ENCODE peak calls at places on chromosome 21, in ten cellular contexts. G is HepG2, V is A549, F is HCT116, B is GM12892, J is ovary, X is tibial nerve, W is heart left ventricle, O is vagina, M is uterus. L is an unnamed sample.

GRCh38 chr21:17711896-17712295 is 99.2 kb upstream of the BTG3 start:
- DNase-seq in G (no peak), V (no peak), F (no peak), B (no peak), J (no peak), X (no peak), W (no peak), O (no peak), M (no peak), L (no peak)

GRCh38 chr21:15247613-15248012 is 182.8 kb upstream of the NRIP1 start:
- DNase-seq in G (no peak), V (no peak), F (no peak), B (no peak), J (no peak), X (no peak), W (no peak), O (no peak), M (no peak), L (no peak)

GRCh38 chr21:17726047-17726446 is 93.1 kb downstream of the C21orf91 start:
- DNase-seq in G (peak; percentile 10), V (no peak), F (peak; percentile 23), B (no peak), J (no peak), X (no peak), W (no peak), O (no peak), M (no peak), L (no peak)

GRCh38 chr21:44962481-44962966 is 22.7 kb downstream of the SLX9 start:
- DNase-seq in G (no peak), V (no peak), F (no peak), B (no peak), J (no peak), X (no peak), W (peak; percentile 53), O (no peak), M (peak; percentile 60), L (no peak)

GRCh38 chr21:29490016-29490415 is 191.3 kb downstream of the BACH1 start:
- DNase-seq in G (no peak), V (no peak), F (no peak), B (no peak), J (no peak), X (no peak), W (no peak), O (no peak), M (no peak), L (no peak)

GRCh38 chr21:18460979-18461378 is 57.4 kb upstream of the TMPRSS15 start:
- DNase-seq in G (no peak), V (no peak), F (no peak), B (no peak), J (no peak), X (no peak), W (no peak), O (no peak), M (no peak), L (no peak)

GRCh38 chr21:44969965-44970755 is 30.3 kb downstream of the SLX9 start:
- DNase-seq in G (no peak), V (no peak), F (no peak), B (no peak), J (no peak), X (no peak), W (peak; percentile 31), O (no peak), M (no peak), L (no peak)

GRCh38 chr21:20641251-20641650 is 357.0 kb upstream of the NCAM2 start:
- DNase-seq in G (no peak), V (no peak), F (no peak), B (no peak), J (no peak), X (no peak), W (no peak), O (no peak), M (no peak), L (no peak)

GRCh38 chr21:16751705-16752104 is 761.1 kb upstream of the CXADR start:
- DNase-seq in G (no peak), V (no peak), F (no peak), B (no peak), J (no peak), X (no peak), W (no peak), O (no peak), M (no peak), L (no peak)

GRCh38 chr21:29656504-29657227 is 283.1 kb downstream of the GRIK1 start:
- DNase-seq in G (no peak), V (no peak), F (no peak), B (no peak), J (no peak), X (no peak), W (no peak), O (no peak), M (no peak), L (no peak)

DNA sequence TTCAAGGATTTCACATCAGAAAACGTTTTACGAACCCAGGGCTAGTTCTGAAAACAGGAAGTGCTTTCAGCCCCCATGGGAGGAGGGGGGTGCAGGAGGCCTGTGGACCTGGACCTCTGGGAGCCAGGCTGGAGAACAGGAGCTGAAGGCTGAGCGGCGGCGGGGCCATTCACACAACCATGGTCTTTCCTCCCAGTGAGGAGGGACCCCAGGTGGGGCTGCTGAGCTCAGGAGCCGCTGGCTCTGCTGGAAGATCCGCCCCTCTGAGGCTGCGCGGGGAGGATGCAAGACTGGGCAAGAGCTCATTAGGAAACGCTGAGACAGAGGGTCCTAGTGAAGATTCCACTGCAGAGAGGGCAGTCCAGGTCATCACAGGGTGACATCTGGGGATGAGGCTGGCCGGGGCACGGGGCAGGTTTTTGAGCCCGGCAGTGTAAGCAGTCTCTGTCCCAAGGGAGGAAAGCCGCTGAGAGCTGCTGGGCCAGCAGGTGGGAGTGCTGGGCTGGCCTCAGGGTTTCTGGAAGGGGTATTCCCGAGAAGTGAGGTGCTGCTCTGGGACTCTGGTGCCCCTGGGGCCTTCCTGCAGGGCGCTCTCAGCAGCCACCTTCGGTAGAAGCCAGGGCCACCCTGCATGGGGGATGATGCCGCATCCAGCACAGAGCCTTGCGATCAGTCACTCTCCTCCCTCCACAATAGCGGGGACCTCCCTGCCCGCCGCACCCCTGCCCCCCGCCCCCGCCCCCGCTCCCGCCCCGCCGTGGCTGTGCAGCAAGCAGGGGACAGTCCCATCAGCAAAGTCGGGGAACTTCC is 7.5 kb downstream of the MX2 start:
- DNase-seq in G (peak; percentile 40), V (no peak), F (no peak), B (peak; percentile 49), J (peak; percentile 25), X (peak; percentile 47), W (peak; percentile 74), O (no peak), M (no peak), L (peak; percentile 42)
- TF ChIP-seq POLR2A in G (no peak), V (no peak), F (no peak), B (peak; percentile 54), J (no peak), X (no peak), W (no peak), O (no peak), M (no peak), L (no peak)

GRCh38 chr21:34886554-34887385 is 162.3 kb downstream of the RUNX1 start:
- DNase-seq in G (no peak), V (no peak), F (no peak), B (no peak), J (peak; percentile 36), X (no peak), W (peak; percentile 36), O (no peak), M (no peak), L (no peak)
- TF ChIP-seq POLR2A in G (no peak), V (no peak), F (no peak), B (peak; percentile 27), J (no peak), X (no peak), W (no peak), O (no peak), M (no peak), L (peak; percentile 33)

GRCh38 chr21:43643193-43643592 is 16.1 kb downstream of the HSF2BP start:
- DNase-seq in G (no peak), V (no peak), F (no peak), B (no peak), J (no peak), X (no peak), W (no peak), O (no peak), M (no peak), L (no peak)

GRCh38 chr21:43645987-43646386 is 13.3 kb downstream of the HSF2BP start:
- DNase-seq in G (no peak), V (no peak), F (no peak), B (no peak), J (no peak), X (no peak), W (no peak), O (no peak), M (no peak), L (no peak)

GRCh38 chr21:43644609-43645008 is 14.7 kb downstream of the HSF2BP start:
- DNase-seq in G (no peak), V (no peak), F (no peak), B (no peak), J (no peak), X (no peak), W (no peak), O (no peak), M (no peak), L (no peak)

GRCh38 chr21:43646550-43647260 is 12.6 kb downstream of the HSF2BP start:
- DNase-seq in G (peak; percentile 90), V (peak; percentile 85), F (peak; percentile 88), B (peak; percentile 63), J (peak; percentile 92), X (peak; percentile 96), W (peak; percentile 92), O (no peak), M (peak; percentile 90), L (peak; percentile 65)

GRCh38 chr21:43645414-43645891 is 13.8 kb downstream of the HSF2BP start:
- DNase-seq in G (peak; percentile 58), V (peak; percentile 53), F (no peak), B (no peak), J (peak; percentile 71), X (peak; percentile 67), W (peak; percentile 39), O (no peak), M (peak; percentile 57), L (peak; percentile 37)
- TF ChIP-seq POLR2A in G (no peak), V (no peak), F (no peak), B (no peak), J (peak; percentile 17), X (no peak), W (no peak), O (no peak), M (no peak), L (no peak)

GRCh38 chr21:33551664-33552063 is 8.8 kb downstream of the SON start:
- DNase-seq in G (no peak), V (no peak), F (no peak), B (no peak), J (no peak), X (no peak), W (no peak), O (no peak), M (no peak), L (no peak)

GRCh38 chr21:33554236-33554981 is 11.6 kb downstream of the SON start:
- DNase-seq in G (no peak), V (no peak), F (no peak), B (no peak), J (no peak), X (no peak), W (no peak), O (no peak), M (no peak), L (no peak)

GRCh38 chr21:33552093-33552998 is 9.5 kb downstream of the SON start:
- DNase-seq in G (no peak), V (no peak), F (no peak), B (no peak), J (no peak), X (no peak), W (no peak), O (no peak), M (no peak), L (no peak)

GRCh38 chr21:33554982-33555344 is 12.1 kb downstream of the SON start:
- DNase-seq in G (no peak), V (no peak), F (no peak), B (no peak), J (no peak), X (no peak), W (no peak), O (no peak), M (no peak), L (no peak)

GRCh38 chr21:33552999-33553598 is 10.3 kb downstream of the SON start:
- DNase-seq in G (no peak), V (no peak), F (no peak), B (no peak), J (no peak), X (no peak), W (no peak), O (no peak), M (no peak), L (no peak)
- TF ChIP-seq POLR2A in G (no peak), V (no peak), F (no peak), B (no peak), J (no peak), X (no peak), W (no peak), O (no peak), M (no peak), L (peak; percentile 4)

L was measured in GM12891.